ENCODE peak calls at places on chromosomes 6 and 20, in ten cellular contexts. V, W, A, K, O, M, Z, X, R and S are unnamed samples.

GRCh38 chr6:109901976-109902375 is 76.1 kb upstream of the GPR6 start:
- DNase-seq in R (no peak), W (no peak), V (no peak), X (no peak), K (no peak), Z (no peak), O (no peak), A (no peak), M (no peak), S (no peak)

GRCh38 chr6:106972500-106972899 is 2.0 kb downstream of the CD24 start:
- DNase-seq in Z (no peak), M (no peak), X (no peak), V (no peak), K (peak), R (no peak), A (no peak), W (peak), O (no peak), S (no peak)

GRCh38 chr20:52494244-52494643 is 302.7 kb upstream of the ZFP64 start:
- DNase-seq in K (peak), V (no peak), A (peak), O (peak), W (no peak), R (no peak), M (peak), X (no peak), Z (no peak), S (no peak)

GRCh38 chr6:169978615-169979161 is 227.3 kb downstream of the ERMARD start:
- DNase-seq in K (no peak), Z (no peak), A (no peak), M (no peak), O (no peak), R (peak), W (no peak), X (no peak), V (peak), S (no peak)

GRCh38 chr6:82204010-82204409 is 43.5 kb downstream of the IBTK start:
- DNase-seq in M (no peak), A (no peak), W (peak), X (no peak), V (no peak), O (no peak), R (no peak), K (no peak), Z (no peak), S (no peak)

GRCh38 chr6:105990151-105990550 is 96.0 kb upstream of the PRDM1 start:
- DNase-seq in V (no peak), X (no peak), K (peak), A (no peak), M (no peak), O (no peak), W (no peak), Z (no peak), R (no peak), S (no peak)

GRCh38 chr6:11350294-11350693 is 117.8 kb upstream of the NEDD9 start:
- DNase-seq in V (no peak), O (peak), W (no peak), M (no peak), K (no peak), A (no peak), R (peak), Z (no peak), X (no peak), S (no peak)

GRCh38 chr6:40492126-40492525 is 95.0 kb downstream of the LRFN2 start:
- DNase-seq in W (no peak), X (no peak), A (no peak), R (no peak), K (no peak), O (no peak), M (no peak), V (no peak), Z (no peak), S (no peak)

GRCh38 chr6:127737009-127737486 is 160.1 kb downstream of the C6orf58 start:
- DNase-seq in A (peak), V (peak), K (peak), O (peak), X (peak), M (peak), W (peak), R (peak), Z (no peak), S (no peak)

GRCh38 chr20:49343246-49343645 is 65.4 kb upstream of the ZNFX1 start:
- DNase-seq in Z (no peak), A (no peak), W (no peak), O (no peak), X (no peak), R (no peak), M (no peak), V (no peak), K (peak), S (no peak)

GRCh38 chr6:3735029-3735605 is 16.4 kb downstream of the PXDC1 start:
- DNase-seq in O (no peak), X (no peak), K (no peak), Z (no peak), A (no peak), W (no peak), M (no peak), V (no peak), R (no peak), S (no peak)

GRCh38 chr20:36479938-36480337 is 61.4 kb upstream of the MYL9 start:
- DNase-seq in R (no peak), X (no peak), Z (no peak), W (no peak), V (no peak), M (no peak), K (no peak), O (no peak), A (no peak), S (no peak)

GRCh38 chr6:11854418-11855165 is 76.0 kb upstream of the ADTRP start:
- DNase-seq in V (no peak), Z (no peak), W (no peak), K (peak), X (no peak), A (peak), R (no peak), O (peak), M (no peak), S (no peak)

GRCh38 chr20:47453167-47453782 is 48.4 kb upstream of the NCOA3 start:
- DNase-seq in V (no peak), K (peak), Z (peak), M (no peak), X (no peak), A (peak), R (no peak), O (no peak), W (no peak), S (no peak)

GRCh38 chr6:116682334-116682712 is 1.3 kb downstream of the KPNA5 start:
- DNase-seq in M (no peak), O (no peak), W (no peak), A (no peak), K (peak), X (peak), Z (peak), V (no peak), R (peak), S (no peak)

GRCh38 chr20:36461600-36462439 is 79.5 kb upstream of the MYL9 start:
- DNase-seq in X (peak), V (peak), R (peak), O (peak), M (peak), A (no peak), Z (peak), K (peak), W (peak), S (peak)

GRCh38 chr6:30754631-30755030 is 10.3 kb upstream of the IER3 start:
- DNase-seq in M (no peak), X (no peak), R (no peak), V (no peak), W (no peak), A (no peak), O (no peak), K (peak), Z (no peak), S (no peak)

GRCh38 chr6:111256646-111257045 is 169.3 kb downstream of the SLC16A10 start:
- DNase-seq in M (no peak), W (no peak), A (no peak), R (no peak), X (no peak), K (peak), O (no peak), V (no peak), Z (no peak), S (no peak)

GRCh38 chr6:10555625-10556309 is 34.6 kb downstream of the GCNT2 start:
- DNase-seq in V (peak), Z (no peak), M (no peak), W (peak), X (peak), R (no peak), O (peak), K (no peak), A (no peak), S (no peak)

GRCh38 chr6:36131517-36132220 is 1.4 kb downstream of the MAPK13 start:
- DNase-seq in X (peak), R (no peak), V (no peak), Z (peak), M (peak), K (peak), A (peak), O (peak), W (peak), S (no peak)

GRCh38 chr6:13367396-13367795 is 39.1 kb upstream of the TBC1D7 start:
- DNase-seq in O (no peak), A (no peak), K (no peak), W (no peak), Z (no peak), R (no peak), V (no peak), M (no peak), X (no peak), S (no peak)

GRCh38 chr6:33589723-33590530 is 9.9 kb upstream of the BAK1 start:
- DNase-seq in W (peak), O (peak), Z (peak), A (peak), X (peak), R (peak), M (no peak), K (peak), V (peak), S (no peak)

GRCh38 chr6:40722553-40723258 is 135.5 kb upstream of the LRFN2 start:
- DNase-seq in Z (no peak), A (no peak), O (no peak), K (no peak), R (no peak), X (no peak), M (no peak), W (no peak), V (no peak), S (no peak)

GRCh38 chr6:131949909-131950766 is 1.0 kb downstream of the CCN2 start:
- DNase-seq in A (peak), K (peak), Z (peak), X (peak), M (no peak), W (peak), O (peak), V (peak), R (peak), S (peak)

GRCh38 chr6:143778926-143779325 is 64.2 kb upstream of the LTV1 start:
- DNase-seq in A (no peak), M (no peak), X (no peak), R (no peak), Z (no peak), K (no peak), V (no peak), W (no peak), O (no peak), S (no peak)

GRCh38 chr20:52481443-52481842 is 289.9 kb upstream of the ZFP64 start:
- DNase-seq in Z (no peak), A (no peak), V (no peak), K (no peak), W (no peak), O (no peak), R (no peak), X (no peak), M (no peak), S (no peak)

GRCh38 chr20:48789185-48789668 is 38.6 kb downstream of the PREX1 start:
- DNase-seq in Z (no peak), A (no peak), O (no peak), R (no peak), K (no peak), M (no peak), V (no peak), W (no peak), X (no peak), S (no peak)

GRCh38 chr20:45101333-45101850 is 465 bp upstream of the KCNS1 start:
- DNase-seq in A (no peak), K (no peak), W (no peak), Z (no peak), O (no peak), V (peak), M (no peak), X (no peak), R (no peak), S (no peak)

GRCh38 chr20:45105317-45105716 is 4.4 kb upstream of the KCNS1 start:
- DNase-seq in M (no peak), O (no peak), X (no peak), K (peak), Z (no peak), A (no peak), R (no peak), W (no peak), V (no peak), S (no peak)

GRCh38 chr20:45104786-45105185 is 3.9 kb upstream of the KCNS1 start:
- DNase-seq in Z (no peak), W (no peak), X (no peak), V (no peak), O (no peak), A (no peak), K (peak), M (no peak), R (no peak), S (no peak)

GRCh38 chr20:45100563-45101245 is at the start of gene KCNS1:
- DNase-seq in O (no peak), K (no peak), X (no peak), A (no peak), M (no peak), R (no peak), Z (no peak), V (no peak), W (peak), S (no peak)

GRCh38 chr20:45103072-45103471 is 2.1 kb upstream of the KCNS1 start:
- DNase-seq in K (no peak), M (no peak), V (no peak), A (no peak), X (no peak), R (no peak), O (no peak), Z (no peak), W (no peak), S (no peak)
- TF ChIP-seq CTCF in K (no peak), M (no peak), V (no peak), A (no peak), X (no peak), R (no peak), O (no peak), Z (no peak), W (no peak), S (no peak)

GRCh38 chr20:19996970-19997369 is 20.2 kb upstream of the NAA20 start:
- DNase-seq in O (no peak), R (no peak), A (no peak), Z (no peak), W (no peak), X (no peak), M (no peak), K (no peak), V (no peak), S (no peak)

GRCh38 chr20:19995220-19995863 is 21.8 kb upstream of the NAA20 start:
- DNase-seq in X (peak), O (peak), M (no peak), V (no peak), W (peak), R (no peak), Z (no peak), A (no peak), K (peak), S (no peak)

GRCh38 chr20:19992996-19993908 is 23.9 kb upstream of the NAA20 start:
- DNase-seq in X (peak), M (no peak), R (no peak), V (peak), Z (no peak), O (peak), W (no peak), A (peak), K (peak), S (no peak)

GRCh38 chr20:19991826-19992225 is 25.3 kb upstream of the NAA20 start:
- DNase-seq in O (no peak), R (no peak), M (no peak), A (no peak), K (no peak), V (no peak), Z (no peak), X (no peak), W (peak), S (no peak)

DNA sequence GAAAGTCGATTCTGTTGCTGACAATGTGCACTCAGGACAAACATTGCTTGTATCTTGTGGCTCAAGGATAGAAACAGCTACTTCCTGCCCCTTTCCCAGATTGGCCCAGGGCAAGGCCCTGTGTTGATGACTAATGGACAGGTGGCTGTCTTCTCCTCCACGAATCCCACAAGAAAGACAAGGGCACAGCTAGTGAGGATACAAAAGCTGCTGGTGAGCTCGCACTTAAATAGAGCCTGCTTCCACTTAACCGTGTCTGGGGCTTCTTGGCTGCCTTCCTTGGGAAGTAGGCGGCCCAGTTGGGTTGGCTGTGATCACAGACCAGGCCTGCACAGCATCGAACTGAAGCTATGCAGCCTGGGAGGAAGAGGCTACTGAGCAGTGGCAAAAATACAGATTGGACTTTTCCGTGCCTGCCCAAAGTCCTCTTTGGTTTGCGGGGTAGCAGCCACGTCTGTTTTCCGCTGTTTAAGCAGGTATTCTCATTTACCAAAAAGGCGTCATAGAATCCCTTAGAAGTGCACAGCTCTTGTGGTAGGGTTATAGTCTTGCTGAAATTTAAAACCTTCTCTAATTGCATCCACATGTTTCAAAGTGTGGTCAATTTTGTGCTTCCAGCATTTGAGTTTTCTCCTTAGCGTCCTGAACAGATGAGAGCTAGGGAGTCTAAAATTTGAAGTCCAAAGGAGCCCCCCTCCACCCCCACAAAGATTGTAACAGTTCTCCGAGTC is 23.1 kb upstream of the NAA20 start:
- DNase-seq in O (no peak), Z (no peak), K (peak), W (no peak), M (no peak), X (no peak), V (no peak), R (no peak), A (no peak), S (no peak)
- H3K27ac ChIP-seq in O (peak), Z (no peak), K (peak), W (peak), M (no peak), X (peak), V (peak), R (peak), A (peak), S (peak)

DNA sequence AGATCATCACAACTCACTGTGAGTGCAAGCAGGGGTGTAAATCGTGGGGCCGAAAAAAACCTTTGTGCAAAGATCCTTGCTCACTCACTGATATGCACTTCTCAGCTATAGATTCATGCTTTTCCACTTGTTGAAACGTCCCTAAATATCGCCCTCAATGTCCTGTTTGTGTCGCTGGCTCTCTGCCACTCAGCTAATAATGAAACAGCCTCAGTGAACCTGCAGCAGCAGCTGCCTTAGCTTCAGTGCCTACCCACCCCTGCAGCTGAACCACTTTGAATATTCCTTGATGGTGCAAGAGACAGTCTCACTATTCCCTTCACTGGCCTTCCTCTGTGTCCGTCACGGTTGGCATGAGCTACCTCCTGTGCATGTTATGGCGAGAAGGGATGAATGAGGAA is 128.9 kb upstream of the NAA20 start:
- DNase-seq in A (no peak), X (no peak), O (no peak), V (peak), W (no peak), M (no peak), Z (no peak), R (no peak), K (no peak), S (no peak)
- H3K4me3 ChIP-seq in A (peak), X (no peak), O (no peak), V (no peak), W (no peak), M (no peak), Z (no peak), R (peak), K (peak), S (peak)

GRCh38 chr6:90849686-90850085 is 262.8 kb upstream of the MAP3K7 start:
- DNase-seq in K (no peak), W (no peak), M (no peak), O (no peak), R (no peak), A (no peak), Z (no peak), V (no peak), X (no peak), S (no peak)

GRCh38 chr6:90846824-90847223 is 260.0 kb upstream of the MAP3K7 start:
- DNase-seq in R (no peak), K (peak), A (no peak), Z (no peak), V (no peak), X (no peak), M (no peak), O (no peak), W (no peak), S (no peak)
- TF ChIP-seq CTCF in R (no peak), K (peak), A (no peak), Z (no peak), V (no peak), X (no peak), M (no peak), O (no peak), W (no peak), S (no peak)